ENCODE peak calls at places on chromosomes 4 and X, in nine cellular contexts. N is SJSA1; L is K562; S is naive thymus-derived CD4-positive, alpha-beta T cell; X is upper lobe of right lung; A is aorta; U is PC-3; E is left lung; Y is psoas muscle. T is an unnamed sample.

GRCh38 chrX:140249122-140249521 is 255.7 kb downstream of the SOX3 start:
- DNase-seq in N (no peak), L (no peak), S (no peak), X (no peak), A (no peak), U (no peak), E (no peak), Y (no peak), T (no peak)

GRCh38 chrX:46710425-46710824 is 48.5 kb downstream of the SLC9A7 start:
- DNase-seq in N (no peak), L (no peak), S (no peak), X (no peak), A (no peak), U (peak; percentile 85), E (no peak), Y (no peak), T (no peak)

GRCh38 chr4:70564033-70564432 is 28.0 kb upstream of the AMBN start:
- DNase-seq in N (no peak), L (no peak), S (no peak), X (no peak), A (no peak), U (no peak), E (no peak), Y (no peak), T (no peak)

GRCh38 chr4:124862261-124862660 is 149.7 kb upstream of the ANKRD50 start:
- DNase-seq in N (no peak), L (no peak), S (no peak), X (no peak), A (no peak), U (no peak), E (no peak), Y (no peak), T (no peak)

GRCh38 chrX:47278684-47279083 is 45.9 kb downstream of the USP11 start:
- DNase-seq in N (no peak), L (no peak), S (no peak), X (no peak), A (no peak), U (peak; percentile 70), E (no peak), Y (no peak), T (no peak)

GRCh38 chrX:134484039-134484438 is 24.1 kb downstream of the HPRT1 start:
- DNase-seq in N (peak; percentile 65), L (peak; percentile 20), S (no peak), X (no peak), A (no peak), U (peak; percentile 81), E (no peak), Y (no peak), T (no peak)

GRCh38 chr4:150257338-150257737 is 179.1 kb downstream of the DCLK2 start:
- DNase-seq in N (no peak), L (no peak), S (no peak), X (no peak), A (no peak), U (no peak), E (no peak), Y (no peak), T (no peak)

GRCh38 chr4:118120120-118120760 is 86.0 kb downstream of the NDST3 start:
- DNase-seq in N (no peak), L (no peak), S (no peak), X (peak; percentile 31), A (no peak), U (no peak), E (no peak), Y (no peak), T (no peak)

GRCh38 chr4:4841156-4841555 is 18.3 kb upstream of the MSX1 start:
- DNase-seq in N (no peak), L (no peak), S (no peak), X (peak; percentile 45), A (no peak), U (no peak), E (no peak), Y (no peak), T (no peak)

GRCh38 chr4:4845027-4845426 is 14.4 kb upstream of the MSX1 start:
- DNase-seq in N (no peak), L (no peak), S (no peak), X (peak; percentile 31), A (no peak), U (no peak), E (peak; percentile 26), Y (no peak), T (no peak)

GRCh38 chr4:4843651-4844291 is 15.7 kb upstream of the MSX1 start:
- DNase-seq in N (no peak), L (no peak), S (no peak), X (peak; percentile 50), A (no peak), U (no peak), E (peak; percentile 65), Y (no peak), T (no peak)

GRCh38 chr4:4840351-4840750 is 19.1 kb upstream of the MSX1 start:
- DNase-seq in N (no peak), L (no peak), S (no peak), X (peak; percentile 46), A (no peak), U (no peak), E (no peak), Y (no peak), T (no peak)

DNA sequence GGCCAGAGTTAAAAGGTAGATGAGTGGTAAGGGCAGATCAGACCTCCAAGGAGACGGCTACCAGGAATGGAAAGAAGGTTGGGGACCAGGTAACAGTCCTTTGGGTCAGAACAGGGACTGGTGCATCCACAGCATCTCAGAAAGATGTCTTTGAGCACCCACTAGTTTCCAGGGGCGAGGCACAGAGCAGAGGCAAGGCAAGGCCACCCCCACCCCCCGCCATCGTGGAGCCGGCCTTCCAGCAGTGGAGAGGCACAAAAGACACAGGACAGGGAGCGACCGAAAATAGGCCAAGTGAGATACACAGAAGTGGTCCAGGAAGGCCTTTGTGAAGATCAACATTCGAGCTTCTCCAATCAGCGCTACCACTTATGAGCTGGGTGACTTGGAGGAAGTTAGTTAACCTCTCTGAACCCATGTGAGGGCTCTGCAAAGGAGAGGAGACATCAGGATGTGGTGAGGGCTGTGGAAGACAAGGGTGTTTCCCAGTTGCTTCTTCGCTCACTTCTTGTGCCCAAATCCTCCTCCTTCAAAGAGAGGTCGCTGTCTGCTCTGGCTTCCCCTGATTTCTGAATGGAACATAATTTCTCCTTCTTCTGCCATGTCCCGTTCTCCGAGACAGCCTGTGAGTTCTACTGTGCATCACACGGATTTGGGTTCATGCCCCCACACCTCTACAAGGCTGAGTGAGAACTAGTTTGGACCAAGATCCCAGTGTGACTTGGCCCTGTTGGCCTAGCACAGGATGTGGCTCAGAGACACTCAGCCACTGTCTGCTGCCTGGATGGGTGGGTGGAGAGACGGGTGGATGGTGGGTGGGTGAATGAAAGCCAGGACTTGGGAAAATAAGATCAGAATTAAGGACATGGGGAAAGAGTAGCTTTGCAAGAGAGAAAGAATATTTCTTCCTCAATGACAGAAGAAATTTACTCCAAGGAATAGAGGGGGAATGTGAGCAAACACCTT is 16.7 kb upstream of the MSX1 start:
- DNase-seq in N (no peak), L (no peak), S (no peak), X (peak; percentile 36), A (no peak), U (no peak), E (peak; percentile 55), Y (no peak), T (no peak)
- H3K27ac ChIP-seq in N (no peak overlapping the region), L (no peak overlapping the region), S (no peak overlapping the region), X (no peak overlapping the region), A (no peak overlapping the region), U (no peak overlapping the region), E (no peak overlapping the region), Y (no peak overlapping the region), T (no peak overlapping the region)

GRCh38 chr4:52838729-52839722 is 23.1 kb upstream of the RASL11B start:
- DNase-seq in N (no peak), L (no peak), S (no peak), X (no peak), A (no peak), U (no peak), E (no peak), Y (no peak), T (no peak)
- H3K4me1 ChIP-seq in N (peaks cover 13% of the 10 kb centered on the region), L (no peaks in the 10 kb centered on the region), S (no peaks in the 10 kb centered on the region), X (no peaks in the 10 kb centered on the region), A (no peaks in the 10 kb centered on the region), U (peaks cover 23% of the 10 kb centered on the region), E (no peaks in the 10 kb centered on the region), Y (peaks cover 38% of the 10 kb centered on the region), T (peaks cover 12% of the 10 kb centered on the region)

DNA sequence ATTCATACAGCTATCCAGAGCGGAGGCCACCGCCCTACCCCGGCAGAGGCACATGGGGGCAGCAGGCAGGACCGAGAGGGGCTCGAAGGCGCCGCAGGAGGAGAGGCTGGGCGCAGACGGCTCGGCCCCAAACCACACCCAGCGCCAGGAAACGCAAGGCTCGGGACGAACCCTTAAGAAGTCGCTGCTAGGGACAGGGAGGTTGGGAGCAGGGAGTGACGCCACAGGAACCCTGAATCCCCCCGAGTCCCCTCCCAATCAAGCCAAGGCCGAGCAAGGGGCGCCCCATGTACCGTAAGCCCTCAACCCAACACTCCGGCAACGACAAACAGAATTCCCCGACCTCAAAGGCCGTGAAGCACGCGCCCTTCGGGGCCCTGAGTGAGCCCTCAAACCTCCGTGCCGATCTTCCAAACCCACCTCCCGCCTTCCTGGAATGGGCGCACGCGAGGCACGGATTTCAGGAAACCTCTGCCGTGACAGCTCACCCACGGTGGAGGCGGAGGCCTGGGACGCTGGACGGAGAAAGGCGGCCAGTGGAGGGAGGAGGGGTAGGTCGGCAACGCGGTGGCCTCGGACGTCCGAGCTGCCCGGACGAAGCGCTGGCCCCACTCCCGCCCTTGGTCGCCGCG is 1.8 kb downstream of the ZFYVE28 start:
- DNase-seq in N (peak; percentile 2), L (peak; percentile 51), S (no peak), X (peak; percentile 72), A (no peak), U (no peak), E (peak; percentile 80), Y (peak; percentile 35), T (no peak)
- H3K27ac ChIP-seq in N (no peak overlapping the region), L (peak overlapping the region; percentile 74), S (no peak overlapping the region), X (peak overlapping the region; percentile 60), A (no peak overlapping the region), U (no peak overlapping the region), E (peak overlapping the region; percentile 61), Y (peak overlapping the region; percentile 30), T (no peak overlapping the region)

DNA sequence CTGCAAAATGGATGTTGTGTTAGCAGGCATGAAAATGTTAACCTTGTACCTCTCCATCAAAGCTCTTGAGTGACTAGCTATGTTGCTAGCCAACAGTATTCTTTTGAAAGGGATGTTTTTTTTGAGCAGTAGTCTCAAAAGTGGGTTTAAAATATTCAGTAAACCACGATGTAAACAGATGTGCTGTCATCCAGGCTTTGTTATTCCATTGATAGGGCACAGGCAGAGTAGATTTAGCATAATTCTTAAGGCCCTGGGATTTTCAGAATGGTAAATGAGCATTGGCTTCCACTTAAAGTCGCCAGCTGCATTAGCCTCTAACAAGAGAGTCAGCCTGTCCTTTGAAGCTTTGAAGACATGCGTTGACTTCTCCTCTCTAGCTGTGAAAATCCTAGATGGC is 18.4 kb downstream of the FGF2 start:
- DNase-seq in N (no peak), L (no peak), S (no peak), X (no peak), A (no peak), U (no peak), E (no peak), Y (no peak), T (no peak)
- H3K4me1 ChIP-seq in N (peaks cover 17% of the 10 kb centered on the region), L (peaks cover 2% of the 10 kb centered on the region), S (no peaks in the 10 kb centered on the region), X (no peaks in the 10 kb centered on the region), A (peaks cover 8% of the 10 kb centered on the region), U (peaks cover 7% of the 10 kb centered on the region), E (no peaks in the 10 kb centered on the region), Y (no peaks in the 10 kb centered on the region), T (peaks cover 6% of the 10 kb centered on the region)